ENCODE peak calls at places on chromosomes 2 and 18, in five cellular contexts. S is ovary; G is neural progenitor cell; Y is HCT116; P is naive thymus-derived CD4-positive, alpha-beta T cell. D is an unnamed sample. For H3K27me3 and H3K36me3, the result is how much of the 10 kb centered on the place peaks cover.

GRCh38 chr2:121285077-121285449 is at the start of gene TFCP2L1:
- DNase-seq in Y (no peak), P (no peak), S (no peak), G (peak), D (peak)

GRCh38 chr2:217127744-217128143 is 267.9 kb upstream of the TNP1 start:
- DNase-seq in Y (no peak), G (no peak), S (no peak), P (no peak), D (no peak)

GRCh38 chr2:212249451-212249850 is 289.2 kb downstream of the ERBB4 start:
- DNase-seq in S (no peak), Y (no peak), G (no peak), P (no peak), D (no peak)

GRCh38 chr2:237039301-237039906 is 46.3 kb upstream of the COPS8 start:
- DNase-seq in S (no peak), G (no peak), Y (no peak), P (no peak), D (peak)

GRCh38 chr2:99845291-99845690 is 297.1 kb downstream of the AFF3 start:
- DNase-seq in Y (no peak), P (no peak), G (no peak), S (no peak), D (no peak)

GRCh38 chr2:177549171-177549570 is 156.6 kb downstream of the AGPS start:
- DNase-seq in G (no peak), S (no peak), Y (no peak), P (no peak), D (no peak)

GRCh38 chr18:76412818-76413565 is 82.0 kb downstream of the ZNF516 start:
- DNase-seq in Y (no peak), S (no peak), P (no peak), G (no peak), D (no peak)

GRCh38 chr2:1069847-1070246 is 119.2 kb downstream of the SNTG2 start:
- DNase-seq in S (no peak), Y (no peak), G (no peak), P (no peak), D (no peak)

GRCh38 chr2:202877699-202878098 is 6.1 kb upstream of the ICA1L start:
- DNase-seq in P (no peak), S (no peak), Y (no peak), G (no peak), D (no peak)

GRCh38 chr2:2674836-2675235 is 343.8 kb upstream of the MYT1L start:
- DNase-seq in Y (no peak), S (no peak), G (no peak), P (no peak), D (no peak)

GRCh38 chr2:2763998-2764355 is 432.9 kb upstream of the MYT1L start:
- DNase-seq in Y (no peak), S (no peak), G (no peak), P (no peak), D (no peak)

GRCh38 chr2:196123679-196124373 is 47.6 kb downstream of the STK17B start:
- DNase-seq in Y (no peak), S (no peak), G (no peak), P (no peak), D (no peak)

GRCh38 chr2:225994748-225995405 is 595.4 kb downstream of the NYAP2 start:
- DNase-seq in G (no peak), S (no peak), Y (no peak), P (no peak), D (no peak)

GRCh38 chr2:218017211-218018053 is 14.6 kb upstream of the TNS1 start:
- DNase-seq in Y (no peak), P (no peak), G (no peak), S (peak), D (no peak)

GRCh38 chr18:33440384-33441043 is at the start of gene CCDC178:
- DNase-seq in Y (no peak), G (peak), S (peak), P (no peak), D (peak)

GRCh38 chr18:73520229-73520628 is 627.4 kb downstream of the FBXO15 start:
- DNase-seq in P (no peak), Y (no peak), G (peak), S (no peak), D (peak)

GRCh38 chr2:128791983-128792315 is 473.3 kb upstream of the HS6ST1 start:
- DNase-seq in P (no peak), G (no peak), Y (no peak), S (no peak), D (no peak)

GRCh38 chr2:96489673-96490072 is 15.5 kb downstream of the NEURL3 start:
- DNase-seq in P (no peak), S (no peak), Y (no peak), G (no peak), D (no peak)

GRCh38 chr2:172447811-172448493 is 20.6 kb downstream of the ITGA6 start:
- DNase-seq in Y (no peak), P (no peak), G (no peak), S (no peak), D (no peak)

GRCh38 chr18:54774423-54774822 is 53.9 kb upstream of the RAB27B start:
- DNase-seq in G (no peak), Y (no peak), P (no peak), S (no peak), D (no peak)

GRCh38 chr18:29164993-29165599 is 988.2 kb upstream of the CDH2 start:
- DNase-seq in S (no peak), P (no peak), G (peak), Y (peak), D (no peak)

GRCh38 chr18:4636957-4637356 is 181.8 kb upstream of the DLGAP1 start:
- DNase-seq in G (peak), P (no peak), Y (no peak), S (no peak), D (no peak)

GRCh38 chr2:232593931-232594330 is 39.5 kb upstream of the EFHD1 start:
- DNase-seq in Y (no peak), P (no peak), G (no peak), S (no peak), D (no peak)

GRCh38 chr2:159136405-159136804 is 150.1 kb downstream of the WDSUB1 start:
- DNase-seq in P (no peak), S (no peak), G (no peak), Y (no peak), D (no peak)

GRCh38 chr2:235654115-235654514 is 160.3 kb downstream of the AGAP1 start:
- DNase-seq in Y (no peak), P (no peak), G (no peak), S (no peak), D (no peak)

GRCh38 chr18:39305756-39306155 is 1740.2 kb upstream of the CELF4 start:
- DNase-seq in P (no peak), G (no peak), Y (no peak), S (no peak), D (no peak)

GRCh38 chr2:168699834-168700417 is 102.5 kb upstream of the NOSTRIN start:
- DNase-seq in S (peak), G (no peak), P (no peak), Y (no peak), D (no peak)

GRCh38 chr2:60947056-60947455 is 65.7 kb downstream of the REL start:
- DNase-seq in Y (no peak), S (no peak), P (no peak), G (no peak), D (no peak)

GRCh38 chr2:150625741-150626140 is 138.3 kb upstream of the RND3 start:
- DNase-seq in P (no peak), S (no peak), Y (no peak), G (no peak), D (no peak)

GRCh38 chr2:241843321-241844065 is 15.2 kb downstream of the PDCD1 start:
- DNase-seq in S (peak), P (no peak), G (no peak), Y (no peak), D (peak)

GRCh38 chr2:219532378-219532649 is 11.3 kb downstream of the CHPF start:
- DNase-seq in S (no peak), P (no peak), G (no peak), Y (no peak), D (no peak)

GRCh38 chr2:225041871-225042799 is at the start of gene DOCK10:
- DNase-seq in G (peak), P (peak), Y (no peak), S (peak), D (peak)

GRCh38 chr2:181998045-181998444 is 12.4 kb downstream of the PPP1R1C start:
- DNase-seq in S (no peak), Y (no peak), P (no peak), G (no peak), D (no peak)

GRCh38 chr18:25077933-25078707 is 273.8 kb downstream of the ZNF521 start:
- DNase-seq in G (peak), Y (no peak), P (no peak), S (no peak), D (no peak)

GRCh38 chr18:78928076-78928475 is 51.5 kb upstream of the SALL3 start:
- DNase-seq in S (no peak), P (no peak), Y (no peak), G (no peak), D (no peak)

GRCh38 chr18:8142131-8142711 is 467.0 kb upstream of the RAB12 start:
- DNase-seq in S (peak), Y (no peak), G (no peak), P (no peak), D (no peak)

GRCh38 chr2:215411941-215412743 is 23.7 kb downstream of the FN1 start:
- DNase-seq in Y (no peak), P (no peak), S (no peak), G (no peak), D (no peak)

GRCh38 chr2:241235859-241236593 is 47.5 kb downstream of the ANO7 start:
- DNase-seq in Y (no peak), S (no peak), P (no peak), G (no peak), D (no peak)

DNA sequence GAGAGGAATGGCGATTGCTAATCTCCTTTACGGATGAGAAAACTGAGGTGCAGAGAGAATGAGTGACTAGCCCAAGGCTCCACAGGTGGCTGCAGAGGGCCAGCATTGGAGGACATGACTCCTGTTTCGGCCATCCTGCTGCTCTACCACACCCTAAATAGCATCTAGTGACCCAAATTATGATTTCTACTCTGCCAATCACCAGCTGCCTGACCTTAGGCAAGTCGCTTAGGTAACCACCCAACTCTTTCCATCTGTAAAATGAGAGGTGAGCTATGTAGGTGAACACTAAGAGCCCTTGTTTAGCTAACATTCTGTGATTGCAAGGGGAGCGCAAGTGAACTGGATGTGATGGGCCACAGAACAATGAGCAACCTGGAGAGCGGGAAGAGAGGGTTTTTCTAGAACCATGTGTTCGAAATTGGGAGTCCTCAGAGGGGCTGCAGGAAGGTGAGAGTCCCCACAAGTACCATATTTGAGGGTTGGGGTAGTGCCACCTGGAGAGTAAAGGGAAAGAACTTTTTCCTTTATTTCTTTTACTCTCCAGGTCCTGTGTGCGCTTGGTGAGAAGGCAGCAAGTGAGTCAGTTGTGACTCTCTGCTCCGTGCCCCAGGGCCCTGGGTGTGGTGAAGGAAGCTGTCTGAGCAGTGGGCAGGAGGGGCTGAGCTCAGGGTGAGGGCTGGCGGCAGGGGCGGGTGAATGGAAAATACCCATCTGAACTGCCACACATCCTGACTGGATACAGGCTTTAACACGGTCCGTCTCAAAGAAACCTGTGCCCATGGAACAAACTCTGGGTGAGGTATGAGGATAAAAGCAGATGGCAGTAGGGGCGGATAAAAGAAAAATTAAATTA is 2.4 kb downstream of the CYP27C1 start:
- DNase-seq in S (no peak), P (no peak), Y (peak), G (no peak), D (peak)
- H3K4me3 ChIP-seq in S (no peak), P (no peak), Y (no peak), G (peak), D (no peak)

GRCh38 chr2:119156105-119156890 is 2.3 kb downstream of the C1QL2 start:
- DNase-seq in Y (no peak), G (peak), S (no peak), P (no peak), D (peak)
- H3K27me3 ChIP-seq in Y (under half), G (half or more), S (under half), P (under half), D (under half)

GRCh38 chr18:13017247-13017875 is 26.2 kb downstream of the CEP192 start:
- DNase-seq in P (no peak), Y (no peak), S (no peak), G (no peak), D (no peak)
- H3K36me3 ChIP-seq in P (under half), Y (half or more), S (under half), G (under half), D (under half)

GRCh38 chr2:136966485-136966884 is 201.1 kb downstream of the THSD7B start:
- DNase-seq in P (no peak), Y (no peak), G (no peak), S (no peak), D (no peak)
- H3K4me3 ChIP-seq in P (no peak), Y (no peak), G (no peak), S (no peak), D (no peak)

GRCh38 chr2:238888781-238889180 is 40.9 kb downstream of the TWIST2 start:
- DNase-seq in P (no peak), Y (no peak), G (no peak), S (no peak), D (no peak)
- H3K27me3 ChIP-seq in P (under half), Y (under half), G (under half), S (under half), D (under half)

D was measured in H7.